ENCODE peak calls at places on chromosomes 13 and 19, in seven cellular contexts. Z is hippocampal formation; Q is WTC11; V is ACHN; G is activated T-helper 9 cell treated with anti-CD3 and anti-CD28 coated beads, Interleukin-2, amount 50 U/mL, for 16 hours; J is Peyer's patch; W is occipital lobe. O is an unnamed sample.

GRCh38 chr19:30173593-30174356 is 198.4 kb upstream of the ZNF536 start:
- DNase-seq in Z (no peak), Q (no peak), V (no peak), G (no peak), J (no peak), W (no peak), O (no peak)

GRCh38 chr19:280541-281007 is 10.6 kb downstream of the PLPP2 start:
- DNase-seq in Z (no peak), Q (no peak), V (no peak), G (no peak), J (no peak), W (no peak), O (no peak)

GRCh38 chr19:34228762-34229161 is 25.6 kb upstream of the GARRE1 start:
- DNase-seq in Z (no peak), Q (no peak), V (no peak), G (no peak), J (no peak), W (no peak), O (no peak)

GRCh38 chr13:44425041-44425814 is 51.6 kb downstream of the SERP2 start:
- DNase-seq in Z (no peak), Q (no peak), V (no peak), G (no peak), J (no peak), W (no peak), O (no peak)

GRCh38 chr13:28117689-28118377 is 17.5 kb upstream of the FLT3 start:
- DNase-seq in Z (no peak), Q (no peak), V (no peak), G (no peak), J (peak), W (no peak), O (peak)

GRCh38 chr19:53792721-53793433 is 31.2 kb downstream of the NLRP12 start:
- DNase-seq in Z (peak), Q (peak), V (peak), G (peak), J (peak), W (peak), O (peak)

GRCh38 chr13:40530961-40531360 is 135.5 kb downstream of the FOXO1 start:
- DNase-seq in Z (no peak), Q (no peak), V (no peak), G (no peak), J (no peak), W (no peak), O (no peak)

GRCh38 chr13:66348745-66349720 is 881.1 kb downstream of the PCDH9 start:
- DNase-seq in Z (peak), Q (no peak), V (no peak), G (no peak), J (no peak), W (peak), O (peak)

GRCh38 chr19:10812902-10813404 is 23.1 kb downstream of the TMED1 start:
- DNase-seq in Z (no peak), Q (no peak), V (peak), G (no peak), J (no peak), W (no peak), O (peak)

GRCh38 chr19:49017666-49018351 is 918 bp upstream of the LHB start:
- DNase-seq in Z (no peak), Q (peak), V (peak), G (peak), J (peak), W (no peak), O (no peak)

GRCh38 chr13:44758595-44759221 is 182.6 kb upstream of the TSC22D1 start:
- DNase-seq in Z (no peak), Q (no peak), V (peak), G (no peak), J (no peak), W (no peak), O (no peak)

GRCh38 chr19:31670931-31671330 is 321.7 kb upstream of the TSHZ3 start:
- DNase-seq in Z (no peak), Q (no peak), V (no peak), G (no peak), J (no peak), W (no peak), O (no peak)